ENCODE peak calls at places on chromosome 17, in ten cellular contexts. Z is foreskin keratinocyte; U is LoVo; G is OCI-M1; I is NCI-H1105; Y is stimulated activated CD8-positive, alpha-beta memory T cell treated with anti-CD3 and anti-CD28 coated beads, Interleukin-15, amount 100 ng/mL, for 24 hours; S is colonic mucosa; D is CD4-positive, alpha-beta T cell; F is psoas muscle; E is nucleus accumbens. T is an unnamed sample.

GRCh38 chr17:28551421-28552186 is 820 bp downstream of the UNC119 start:
- DNase-seq in Z (no peak), U (no peak), G (no peak), I (no peak), Y (no peak), S (no peak), D (no peak), F (no peak), E (no peak), T (no peak)

GRCh38 chr17:45221081-45221996 is at the start of gene FMNL1:
- DNase-seq in Z (no peak), U (no peak), G (no peak), I (no peak), Y (no peak), S (peak; percentile 47), D (peak; percentile 47), F (peak; percentile 53), E (peak; percentile 40), T (peak; percentile 35)

GRCh38 chr17:37842401-37842800 is 81.8 kb upstream of the TBC1D3K start:
- DNase-seq in Z (no peak), U (no peak), G (no peak), I (no peak), Y (no peak), S (no peak), D (no peak), F (no peak), E (no peak), T (no peak)

GRCh38 chr17:14688134-14688533 is 387.3 kb downstream of the HS3ST3B1 start:
- DNase-seq in Z (no peak), U (no peak), G (peak; percentile 36), I (no peak), Y (no peak), S (no peak), D (no peak), F (no peak), E (no peak), T (peak; percentile 12)

GRCh38 chr17:49012893-49013255 is 15.7 kb downstream of the IGF2BP1 start:
- DNase-seq in Z (no peak), U (no peak), G (no peak), I (no peak), Y (no peak), S (no peak), D (no peak), F (no peak), E (no peak), T (no peak)

GRCh38 chr17:57955183-57955952 is at the start of gene CUEDC1:
- DNase-seq in Z (no peak), U (peak; percentile 78), G (peak; percentile 76), I (peak; percentile 34), Y (peak; percentile 19), S (peak; percentile 78), D (peak; percentile 55), F (peak; percentile 86), E (peak; percentile 72), T (peak; percentile 74)

GRCh38 chr17:66904760-66905637 is 59.5 kb upstream of the CACNG4 start:
- DNase-seq in Z (peak; percentile 66), U (no peak), G (peak; percentile 0), I (peak; percentile 88), Y (no peak), S (no peak), D (no peak), F (no peak), E (peak; percentile 35), T (peak; percentile 87)

GRCh38 chr17:9217151-9218067 is 196.1 kb downstream of the NTN1 start:
- DNase-seq in Z (peak; percentile 24), U (peak; percentile 1), G (no peak), I (no peak), Y (no peak), S (no peak), D (no peak), F (no peak), E (no peak), T (no peak)

GRCh38 chr17:77178050-77178449 is 37.3 kb downstream of the SEC14L1 start:
- DNase-seq in Z (no peak), U (no peak), G (no peak), I (no peak), Y (no peak), S (no peak), D (no peak), F (no peak), E (peak; percentile 33), T (no peak)

GRCh38 chr17:8675306-8675705 is 44.8 kb upstream of the MYH10 start:
- DNase-seq in Z (no peak), U (no peak), G (no peak), I (no peak), Y (no peak), S (no peak), D (no peak), F (no peak), E (no peak), T (no peak)

GRCh38 chr17:6435968-6436367 is 1.0 kb upstream of the AIPL1 start:
- DNase-seq in Z (no peak), U (peak; percentile 61), G (peak; percentile 83), I (peak; percentile 58), Y (peak; percentile 19), S (peak; percentile 56), D (peak; percentile 59), F (peak; percentile 54), E (peak; percentile 31), T (peak; percentile 73)

GRCh38 chr17:77376795-77377751 is 236.3 kb downstream of the SEC14L1 start:
- DNase-seq in Z (no peak), U (no peak), G (no peak), I (no peak), Y (no peak), S (no peak), D (no peak), F (no peak), E (no peak), T (no peak)

GRCh38 chr17:8362651-8363332 is 13.7 kb downstream of the KRABD2 start:
- DNase-seq in Z (no peak), U (no peak), G (no peak), I (no peak), Y (no peak), S (no peak), D (no peak), F (no peak), E (no peak), T (no peak)

GRCh38 chr17:46979023-46979870 is at the start of gene RPRML:
- DNase-seq in Z (no peak), U (peak; percentile 33), G (no peak), I (peak; percentile 26), Y (no peak), S (peak; percentile 32), D (no peak), F (peak; percentile 30), E (peak; percentile 58), T (peak; percentile 35)

GRCh38 chr17:55219939-55220338 is 44.8 kb upstream of the HLF start:
- DNase-seq in Z (no peak), U (no peak), G (no peak), I (no peak), Y (no peak), S (no peak), D (no peak), F (no peak), E (no peak), T (no peak)

GRCh38 chr17:67322039-67322787 is 44.2 kb downstream of the PSMD12 start:
- DNase-seq in Z (no peak), U (no peak), G (peak; percentile 55), I (no peak), Y (no peak), S (no peak), D (no peak), F (no peak), E (no peak), T (no peak)

GRCh38 chr17:54749157-54749556 is 151.5 kb upstream of the TOM1L1 start:
- DNase-seq in Z (no peak), U (no peak), G (peak; percentile 7), I (no peak), Y (no peak), S (no peak), D (no peak), F (no peak), E (no peak), T (no peak)

GRCh38 chr17:13640559-13640958 is 38.8 kb upstream of the HS3ST3A1 start:
- DNase-seq in Z (no peak), U (no peak), G (no peak), I (no peak), Y (no peak), S (no peak), D (no peak), F (no peak), E (no peak), T (no peak)

GRCh38 chr17:47276868-47277267 is 23.2 kb downstream of the ITGB3 start:
- DNase-seq in Z (peak; percentile 58), U (no peak), G (no peak), I (no peak), Y (no peak), S (peak; percentile 46), D (no peak), F (peak; percentile 63), E (no peak), T (peak; percentile 57)

GRCh38 chr17:83199500-83200201 is 120.2 kb downstream of the METRNL start:
- DNase-seq in Z (no peak), U (no peak), G (peak; percentile 16), I (no peak), Y (no peak), S (no peak), D (no peak), F (peak; percentile 52), E (peak; percentile 25), T (peak; percentile 24)

GRCh38 chr17:43701318-43701743 is 39.6 kb upstream of the MEOX1 start:
- DNase-seq in Z (no peak), U (no peak), G (peak; percentile 78), I (no peak), Y (no peak), S (no peak), D (no peak), F (peak; percentile 41), E (no peak), T (peak; percentile 50)

GRCh38 chr17:4566785-4567184 is 6.4 kb upstream of the GGT6 start:
- DNase-seq in Z (no peak), U (peak; percentile 60), G (peak; percentile 81), I (peak; percentile 74), Y (no peak), S (peak; percentile 78), D (peak; percentile 17), F (no peak), E (no peak), T (peak; percentile 71)

GRCh38 chr17:4074831-4075495 is 67.9 kb downstream of the ZZEF1 start:
- DNase-seq in Z (no peak), U (peak; percentile 24), G (peak; percentile 64), I (peak; percentile 47), Y (no peak), S (no peak), D (no peak), F (no peak), E (no peak), T (peak; percentile 51)

GRCh38 chr17:14019186-14019956 is 49.9 kb upstream of the COX10 start:
- DNase-seq in Z (peak; percentile 15), U (no peak), G (peak; percentile 94), I (no peak), Y (no peak), S (no peak), D (no peak), F (no peak), E (no peak), T (peak; percentile 74)

GRCh38 chr17:14926526-14927122 is 338.5 kb downstream of the PMP22 start:
- DNase-seq in Z (peak; percentile 29), U (peak; percentile 67), G (peak; percentile 92), I (peak; percentile 71), Y (peak; percentile 1), S (peak; percentile 44), D (peak; percentile 20), F (peak; percentile 15), E (peak; percentile 4), T (peak; percentile 83)

GRCh38 chr17:59844884-59845594 is 47.7 kb downstream of the TUBD1 start:
- DNase-seq in Z (peak; percentile 23), U (no peak), G (peak; percentile 60), I (no peak), Y (no peak), S (no peak), D (no peak), F (no peak), E (no peak), T (peak; percentile 47)

GRCh38 chr17:77153487-77153886 is 12.7 kb downstream of the SEC14L1 start:
- DNase-seq in Z (no peak), U (no peak), G (no peak), I (no peak), Y (no peak), S (no peak), D (no peak), F (peak; percentile 29), E (no peak), T (no peak)

GRCh38 chr17:48555183-48555615 is 10.3 kb upstream of the HOXB2 start:
- DNase-seq in Z (no peak), U (no peak), G (no peak), I (peak; percentile 56), Y (no peak), S (no peak), D (no peak), F (no peak), E (no peak), T (peak; percentile 72)

T was measured in PC-3.